ENCODE peak calls at places on chromosome 15, in five cellular contexts. S is uterus, P is epithelial cell of esophagus, X is body of pancreas, O is foreskin fibroblast. E is an unnamed sample.

GRCh38 chr15:34796847-34797246 is 1.5 kb upstream of the ACTC1 start:
- DNase-seq in S (no peak), P (no peak), X (no peak), O (no peak), E (no peak)

GRCh38 chr15:48682949-48683651 is 37.6 kb upstream of the FBN1 start:
- DNase-seq in S (no peak), P (peak), X (peak), O (peak), E (peak)

GRCh38 chr15:68930268-68931022 is at the start of gene SPESP1:
- DNase-seq in S (peak), P (peak), X (peak), O (peak), E (no peak)

GRCh38 chr15:52463638-52464037 is 65.0 kb downstream of the MYO5A start:
- DNase-seq in S (no peak), P (no peak), X (no peak), O (peak), E (no peak)

GRCh38 chr15:95957854-95958253 is 372.6 kb upstream of the NR2F2 start:
- DNase-seq in S (peak), P (no peak), X (no peak), O (no peak), E (no peak)

GRCh38 chr15:76217029-76217866 is 94.0 kb downstream of the ETFA start:
- DNase-seq in S (no peak), P (peak), X (no peak), O (no peak), E (peak)

GRCh38 chr15:67033521-67033920 is 31.9 kb upstream of the SMAD3 start:
- DNase-seq in S (no peak), P (no peak), X (no peak), O (no peak), E (no peak)

GRCh38 chr15:90988249-90988648 is 6.1 kb downstream of the PRC1 start:
- DNase-seq in S (no peak), P (no peak), X (no peak), O (no peak), E (no peak)

GRCh38 chr15:68487087-68487843 is 55.3 kb upstream of the ITGA11 start:
- DNase-seq in S (no peak), P (peak), X (no peak), O (peak), E (no peak)

GRCh38 chr15:74831813-74832495 is 5.5 kb downstream of the CPLX3 start:
- DNase-seq in S (no peak), P (no peak), X (no peak), O (no peak), E (no peak)

GRCh38 chr15:64152507-64153387 is 1.2 kb downstream of the SNX22 start:
- DNase-seq in S (no peak), P (peak), X (peak), O (no peak), E (no peak)

GRCh38 chr15:55277116-55277564 is 12.5 kb downstream of the RAB27A start:
- DNase-seq in S (no peak), P (no peak), X (no peak), O (no peak), E (no peak)

GRCh38 chr15:31930967-31931366 is 99.3 kb upstream of the CHRNA7 start:
- DNase-seq in S (no peak), P (no peak), X (no peak), O (no peak), E (no peak)

GRCh38 chr15:74906450-74907276 is at the start of gene FAM219B:
- DNase-seq in S (peak), P (peak), X (peak), O (peak), E (peak)

GRCh38 chr15:46413799-46414198 is 779.0 kb downstream of the SQOR start:
- DNase-seq in S (no peak), P (peak), X (no peak), O (peak), E (no peak)

GRCh38 chr15:67225336-67225735 is 29.1 kb downstream of the AAGAB start:
- DNase-seq in S (no peak), P (peak), X (no peak), O (peak), E (no peak)

GRCh38 chr15:52295421-52295991 is at the start of gene MYO5C:
- DNase-seq in S (peak), P (peak), X (peak), O (no peak), E (peak)

GRCh38 chr15:101303408-101303807 is 8.4 kb upstream of the SNRPA1 start:
- DNase-seq in S (no peak), P (no peak), X (no peak), O (no peak), E (no peak)

GRCh38 chr15:71823801-71824200 is 13.4 kb downstream of the NR2E3 start:
- DNase-seq in S (no peak), P (no peak), X (no peak), O (no peak), E (no peak)

GRCh38 chr15:45469429-45469828 is 53.1 kb downstream of the SLC30A4 start:
- DNase-seq in S (no peak), P (no peak), X (no peak), O (no peak), E (no peak)

GRCh38 chr15:63945005-63945788 is 101.1 kb downstream of the DAPK2 start:
- DNase-seq in S (peak), P (peak), X (peak), O (peak), E (no peak)

GRCh38 chr15:38692789-38693062 is 128.1 kb upstream of the RASGRP1 start:
- DNase-seq in S (no peak), P (no peak), X (no peak), O (no peak), E (no peak)

GRCh38 chr15:70853855-70854668 is at the start of gene LARP6:
- DNase-seq in S (peak), P (no peak), X (peak), O (no peak), E (no peak)

GRCh38 chr15:44813231-44813630 is 76.9 kb downstream of the TRIM69 start:
- DNase-seq in S (no peak), P (no peak), X (no peak), O (no peak), E (no peak)

GRCh38 chr15:70267306-70267705 is 169.6 kb upstream of the TLE3 start:
- DNase-seq in S (no peak), P (no peak), X (no peak), O (no peak), E (no peak)

GRCh38 chr15:34514251-34514760 is 69.1 kb downstream of the GOLGA8B start:
- DNase-seq in S (peak), P (no peak), X (peak), O (peak), E (no peak)

GRCh38 chr15:31953573-31953972 is 76.7 kb upstream of the CHRNA7 start:
- DNase-seq in S (no peak), P (no peak), X (no peak), O (no peak), E (no peak)

GRCh38 chr15:66707310-66708160 is 5.5 kb downstream of the SMAD6 start:
- DNase-seq in S (peak), P (peak), X (peak), O (peak), E (no peak)

GRCh38 chr15:36769110-36769509 is 189.7 kb downstream of the CDIN1 start:
- DNase-seq in S (no peak), P (peak), X (peak), O (peak), E (no peak)

GRCh38 chr15:74305687-74306086 is 61.8 kb downstream of the CYP11A1 start:
- DNase-seq in S (no peak), P (no peak), X (no peak), O (no peak), E (no peak)

GRCh38 chr15:25106209-25106608 is 151.4 kb downstream of the SNRPN start:
- DNase-seq in S (no peak), P (no peak), X (no peak), O (no peak), E (no peak)

GRCh38 chr15:66253643-66254363 is at the start of gene MEGF11:
- DNase-seq in S (peak), P (peak), X (peak), O (peak), E (no peak)

GRCh38 chr15:92832992-92833438 is 67.1 kb upstream of the CHD2 start:
- DNase-seq in S (no peak), P (no peak), X (no peak), O (no peak), E (no peak)
- H3K4me3 ChIP-seq in S (no peak), P (no peak), X (no peak), O (no peak), E (no peak)

GRCh38 chr15:78695849-78696248 is 54.8 kb upstream of the CHRNB4 start:
- DNase-seq in S (no peak), P (no peak), X (peak), O (no peak), E (peak)
- TF ChIP-seq CTCF in S (no peak), P (no peak), X (no peak), O (no peak), E (peak)

GRCh38 chr15:26449296-26449695 is 323.6 kb downstream of the GABRB3 start:
- DNase-seq in S (no peak), P (peak), X (no peak), O (no peak), E (no peak)
- H3K4me3 ChIP-seq in S (no peak), P (no peak), X (no peak), O (no peak), E (no peak)

GRCh38 chr15:77904436-77904821 is 173.1 kb downstream of the TBC1D2B start:
- DNase-seq in S (no peak), P (no peak), X (no peak), O (no peak), E (no peak)

GRCh38 chr15:77905301-77905920 is 172.1 kb downstream of the TBC1D2B start:
- DNase-seq in S (no peak), P (no peak), X (no peak), O (no peak), E (no peak)

GRCh38 chr15:77904901-77905300 is 172.6 kb downstream of the TBC1D2B start:
- DNase-seq in S (no peak), P (no peak), X (no peak), O (no peak), E (no peak)

GRCh38 chr15:77909131-77909940 is 168.2 kb downstream of the TBC1D2B start:
- DNase-seq in S (no peak), P (no peak), X (no peak), O (no peak), E (no peak)

DNA sequence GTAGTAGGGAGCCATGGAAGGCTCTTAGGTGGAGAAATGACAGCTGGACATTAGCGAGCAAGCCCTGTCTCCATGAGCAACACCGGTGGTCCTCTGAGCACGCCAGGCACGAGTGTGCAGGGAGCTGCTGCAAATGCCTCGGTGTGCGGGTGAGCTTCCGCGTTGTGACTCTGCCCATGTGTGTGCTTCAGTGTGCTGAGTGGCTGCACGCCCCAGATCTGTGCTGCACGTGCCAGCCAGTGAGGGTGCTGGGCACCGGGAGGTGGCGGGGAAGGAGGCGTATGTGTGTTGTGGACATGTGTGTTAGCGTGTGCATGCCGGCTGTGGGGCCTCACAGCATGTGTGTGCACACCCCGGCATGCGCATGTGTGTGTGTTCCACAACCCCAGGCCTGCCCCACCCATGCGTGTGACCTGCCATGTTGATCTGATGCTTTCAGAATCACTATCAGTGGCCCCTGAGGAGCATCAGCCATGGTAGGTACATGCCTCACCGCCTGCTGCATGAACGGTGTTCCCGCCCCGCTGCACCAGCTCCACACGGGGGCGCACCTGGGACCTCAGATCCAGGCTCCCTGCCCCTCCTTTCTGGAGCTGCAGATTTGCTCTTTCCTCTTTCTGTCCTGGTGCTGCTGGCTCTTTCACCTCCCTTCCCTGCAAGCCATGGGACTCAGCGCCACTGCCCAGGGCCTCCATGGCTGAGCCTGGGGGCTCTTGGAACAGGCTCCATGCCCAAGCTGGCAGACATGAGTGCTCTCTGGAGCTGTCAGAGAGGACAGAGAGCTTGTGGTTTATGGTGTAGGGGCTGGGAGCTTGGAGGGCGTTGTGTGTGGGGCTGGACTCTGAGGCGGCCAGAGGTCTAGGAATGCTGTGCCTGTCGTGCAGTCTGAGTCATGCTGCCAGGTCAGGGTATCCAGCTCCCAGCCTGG is 169.4 kb downstream of the TBC1D2B start:
- DNase-seq in S (no peak), P (peak), X (peak), O (no peak), E (no peak)
- TF ChIP-seq CTCF in S (no peak), P (peak), X (peak), O (peak), E (peak)

GRCh38 chr15:85582076-85582718 is 201.8 kb downstream of the AKAP13 start:
- DNase-seq in S (peak), P (peak), X (peak), O (peak), E (no peak)
- H3K4me3 ChIP-seq in S (peak), P (no peak), X (peak), O (no peak), E (no peak)

DNA sequence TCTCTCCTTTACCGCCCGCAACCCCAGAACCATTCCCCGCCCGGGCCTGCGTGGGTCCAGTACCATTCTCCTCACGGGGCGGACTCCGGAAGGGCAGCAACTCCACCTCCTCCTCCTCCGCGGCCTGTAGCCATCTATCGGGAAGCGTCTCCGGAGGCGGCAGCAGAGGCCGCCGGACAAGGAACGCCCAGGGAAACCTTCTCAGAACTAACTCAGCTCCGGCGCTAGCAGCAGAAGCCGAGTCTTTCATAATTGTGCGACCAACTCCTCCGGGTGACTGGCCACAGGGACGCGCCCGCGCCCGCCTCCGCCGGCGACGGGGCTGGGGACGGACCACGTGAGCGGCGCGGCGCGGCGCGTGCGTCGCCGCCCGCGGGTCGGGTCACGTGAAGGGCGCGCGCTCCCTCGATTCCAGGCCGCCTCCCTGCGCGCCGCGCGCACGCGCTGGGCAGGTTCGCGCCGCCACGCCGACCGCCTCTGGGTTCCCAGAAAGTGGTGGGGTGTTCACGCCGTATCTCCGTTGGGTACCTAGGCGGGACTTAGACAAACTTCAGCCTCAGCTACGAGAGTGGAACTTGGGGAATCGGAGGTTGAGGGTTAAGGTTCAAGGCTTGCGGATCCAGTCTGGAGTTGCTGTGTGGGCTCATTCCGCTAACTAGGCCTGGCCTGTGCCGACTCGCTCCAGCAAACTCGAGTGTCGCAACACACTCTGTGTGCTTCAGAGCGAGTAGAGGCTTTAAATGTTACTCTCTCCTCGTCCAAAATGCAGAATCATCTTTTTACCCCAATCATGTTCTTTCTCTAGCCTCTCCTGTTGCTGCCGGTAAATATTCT is at the start of gene TRPM7:
- DNase-seq in S (peak), P (peak), X (peak), O (peak), E (peak)
- TF ChIP-seq CTCF in S (peak), P (peak), X (no peak), O (no peak), E (no peak)

GRCh38 chr15:26883466-26883865 is 16.6 kb downstream of the GABRA5 start:
- DNase-seq in S (no peak), P (no peak), X (no peak), O (no peak), E (no peak)
- H3K4me3 ChIP-seq in S (no peak), P (no peak), X (no peak), O (no peak), E (no peak)